ENCODE peak calls at places on chromosomes 7 and 10, in six cellular contexts. S is IMR-90, Z is mesenchymal stem cell, B is neuronal stem cell, Q is H1, E is trophoblast cell. J is an unnamed sample. For H3K27me3, the result is how much of the 10 kb centered on the place peaks cover.

GRCh38 chr10:12910835-12911234 is 90.7 kb downstream of the CCDC3 start:
- DNase-seq in B (no peak), E (no peak), S (no peak), Q (peak), Z (no peak), J (no peak)

GRCh38 chr10:47187592-47187991 is 112.4 kb upstream of the GDF10 start:
- DNase-seq in Z (no peak), S (no peak), E (no peak), B (no peak), Q (no peak), J (no peak)

GRCh38 chr7:10076661-10077300 is 896.9 kb upstream of the PHF14 start:
- DNase-seq in B (no peak), S (no peak), Z (peak), Q (no peak), E (no peak), J (no peak)

GRCh38 chr10:73908853-73909611 is 1.9 kb upstream of the PLAU start:
- DNase-seq in Z (peak), Q (no peak), B (no peak), E (peak), S (peak), J (no peak)

GRCh38 chr10:62694537-62695126 is 109.9 kb upstream of the ADO start:
- DNase-seq in Z (no peak), Q (no peak), S (no peak), E (no peak), B (no peak), J (no peak)

GRCh38 chr10:90413196-90413595 is 444.6 kb downstream of the HTR7 start:
- DNase-seq in E (no peak), Z (no peak), B (no peak), S (peak), Q (no peak), J (no peak)

GRCh38 chr7:106369816-106370215 is 85.0 kb upstream of the NAMPT start:
- DNase-seq in B (no peak), E (no peak), S (no peak), Z (no peak), Q (no peak), J (no peak)

GRCh38 chr10:5291501-5292195 is 73.1 kb upstream of the UCN3 start:
- DNase-seq in Q (no peak), S (peak), E (peak), Z (peak), B (no peak), J (no peak)

GRCh38 chr7:121395494-121395960 is 581 bp downstream of the FAM3C start:
- DNase-seq in S (peak), E (peak), Q (no peak), B (no peak), Z (peak), J (peak)

GRCh38 chr10:80090120-80090519 is 11.7 kb downstream of the TMEM254 start:
- DNase-seq in B (no peak), S (no peak), E (no peak), Z (no peak), Q (no peak), J (no peak)

GRCh38 chr7:93757421-93757820 is 133.1 kb downstream of the TFPI2 start:
- DNase-seq in Z (peak), Q (no peak), S (no peak), E (no peak), B (no peak), J (no peak)

GRCh38 chr7:138889566-138889965 is 91.6 kb upstream of the ATP6V0A4 start:
- DNase-seq in S (peak), Q (no peak), Z (peak), B (no peak), E (no peak), J (no peak)

GRCh38 chr10:118960166-118961090 is 69.1 kb upstream of the NANOS1 start:
- DNase-seq in E (peak), Z (no peak), S (no peak), Q (no peak), B (no peak), J (peak)

GRCh38 chr7:79988642-79989041 is 146.0 kb upstream of the GNAI1 start:
- DNase-seq in E (peak), S (peak), B (no peak), Z (peak), Q (no peak), J (no peak)

GRCh38 chr7:37040330-37040729 is 316.0 kb upstream of the AOAH start:
- DNase-seq in B (no peak), E (no peak), Z (peak), Q (no peak), S (peak), J (no peak)

GRCh38 chr10:60521974-60522405 is 132.3 kb upstream of the ANK3 start:
- DNase-seq in B (no peak), Z (no peak), S (peak), E (peak), Q (no peak), J (peak)

GRCh38 chr10:47383254-47384147 is 592 bp downstream of the ZNF488 start:
- DNase-seq in B (no peak), S (no peak), E (no peak), Q (peak), Z (peak), J (peak)

GRCh38 chr7:94698275-94698674 is 42.3 kb upstream of the SGCE start:
- DNase-seq in Q (no peak), E (peak), S (peak), B (no peak), Z (peak), J (no peak)

GRCh38 chr7:44661233-44661632 is 54.8 kb downstream of the OGDH start:
- DNase-seq in Z (no peak), S (no peak), Q (no peak), E (no peak), B (no peak), J (no peak)

GRCh38 chr10:84212015-84212414 is 13.3 kb downstream of the LRIT2 start:
- DNase-seq in Q (no peak), Z (no peak), B (no peak), E (no peak), S (no peak), J (no peak)

GRCh38 chr7:127189074-127189473 is 63.7 kb downstream of the GRM8 start:
- DNase-seq in S (no peak), Q (no peak), E (no peak), B (no peak), Z (no peak), J (no peak)

GRCh38 chr10:32985341-32985764 is 27.3 kb upstream of the ITGB1 start:
- DNase-seq in Z (no peak), E (peak), Q (no peak), B (no peak), S (no peak), J (no peak)

GRCh38 chr10:32990811-32991210 is 32.8 kb upstream of the ITGB1 start:
- DNase-seq in E (peak), B (no peak), Q (no peak), Z (no peak), S (no peak), J (no peak)

GRCh38 chr10:32985781-32986350 is 27.8 kb upstream of the ITGB1 start:
- DNase-seq in Q (no peak), E (peak), B (no peak), S (peak), Z (peak), J (no peak)

GRCh38 chr10:32987172-32987571 is 29.1 kb upstream of the ITGB1 start:
- DNase-seq in B (no peak), E (no peak), S (no peak), Z (no peak), Q (no peak), J (no peak)

DNA sequence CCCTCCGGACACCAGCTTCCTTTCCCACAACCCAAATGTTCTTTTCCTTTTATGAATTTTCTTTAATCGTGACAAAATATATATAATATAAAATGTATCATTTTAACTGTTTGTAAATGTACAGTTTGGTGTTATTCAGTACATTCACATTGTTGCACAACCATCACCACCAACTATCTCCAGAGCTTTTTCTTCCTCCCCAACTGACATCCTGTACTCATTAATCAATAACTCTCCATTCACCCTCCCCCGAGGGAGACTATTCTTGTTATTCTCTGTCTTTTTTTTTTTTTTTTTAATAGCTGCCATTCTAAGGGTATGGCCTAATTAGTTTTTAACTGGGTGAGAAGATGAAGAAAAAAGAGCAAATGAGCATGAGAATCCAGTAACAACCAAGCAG is 30.6 kb upstream of the ITGB1 start:
- DNase-seq in E (no peak), Q (no peak), B (no peak), S (no peak), Z (no peak), J (no peak)
- H4K91ac ChIP-seq in E (no peak), Q (no peak), B (no peak), S (no peak), Z (no peak), J (no peak)

GRCh38 chr10:53537508-53537907 is 764.9 kb upstream of the MBL2 start:
- DNase-seq in S (no peak), E (no peak), B (no peak), Z (no peak), Q (no peak), J (no peak)

GRCh38 chr10:53534428-53534827 is 761.8 kb upstream of the MBL2 start:
- DNase-seq in Q (no peak), S (no peak), E (no peak), Z (no peak), B (no peak), J (no peak)

DNA sequence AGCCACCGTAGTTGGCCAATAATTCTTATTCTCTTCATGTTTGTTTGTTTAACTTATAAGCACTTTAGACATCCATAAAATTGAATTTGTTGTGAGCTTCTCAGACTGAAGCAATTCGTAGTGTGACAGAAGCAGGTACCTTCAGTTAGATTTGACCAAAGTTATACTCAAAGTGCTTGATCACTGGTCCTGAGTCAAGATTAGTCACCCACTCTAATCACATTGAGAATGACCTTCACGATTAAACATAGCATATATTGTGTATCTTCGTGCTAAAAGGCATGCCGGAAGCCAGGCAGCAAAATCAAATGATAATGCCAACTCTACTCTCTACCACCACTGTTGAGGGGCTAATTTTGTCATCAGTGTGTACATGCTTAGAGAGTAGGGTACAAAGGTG is 763.7 kb upstream of the MBL2 start:
- DNase-seq in B (no peak), E (no peak), Q (no peak), Z (peak), S (peak), J (no peak)
- H3K27me3 ChIP-seq in B (under half), E (under half), Q (under half), Z (under half), S (under half), J (under half)

GRCh38 chr7:115471891-115472290 is 550.0 kb downstream of the MDFIC start:
- DNase-seq in E (no peak), S (peak), Q (no peak), Z (peak), B (no peak), J (no peak)
- H4K91ac ChIP-seq in E (no peak), S (no peak), Q (no peak), Z (no peak), B (no peak), J (no peak)

DNA sequence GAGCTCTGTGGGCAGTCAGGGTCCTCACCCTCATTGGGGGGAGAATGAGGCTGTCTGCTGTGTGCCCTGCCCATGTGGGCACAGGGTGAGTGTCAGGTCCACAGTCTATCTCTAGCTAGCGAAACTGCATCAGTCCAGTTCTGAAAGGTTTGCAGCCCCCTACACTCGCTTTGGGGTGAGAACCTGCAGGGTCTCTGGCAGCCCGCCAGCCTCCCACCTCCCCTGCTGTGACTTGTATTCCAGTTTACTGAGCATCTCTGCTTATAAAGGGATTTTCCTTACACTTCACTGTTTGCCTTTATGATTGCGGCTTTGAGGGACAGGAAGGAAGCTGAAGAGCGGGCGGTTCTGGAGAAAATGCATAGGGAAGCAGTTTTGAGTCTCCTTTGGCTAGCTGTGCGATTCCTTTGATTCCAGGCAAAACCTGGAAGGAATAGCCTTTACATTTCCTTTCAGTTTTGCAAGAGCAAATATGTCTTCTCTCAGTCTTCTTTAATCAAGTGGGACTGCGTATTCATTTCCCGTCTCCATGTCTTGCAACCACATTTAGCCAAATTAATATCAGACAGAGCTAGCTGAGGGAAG is 65.0 kb upstream of the TRIM8 start:
- DNase-seq in Z (no peak), Q (no peak), B (no peak), S (peak), E (no peak), J (no peak)
- H3K27me3 ChIP-seq in Z (under half), Q (under half), B (under half), S (under half), E (under half), J (under half)

GRCh38 chr7:21730399-21730798 is 187.6 kb downstream of the DNAH11 start:
- DNase-seq in Z (no peak), E (no peak), Q (no peak), S (no peak), B (no peak), J (no peak)

GRCh38 chr7:21731977-21732376 is 189.1 kb downstream of the DNAH11 start:
- DNase-seq in S (no peak), Z (no peak), E (no peak), B (no peak), Q (no peak), J (no peak)

GRCh38 chr7:21733837-21734236 is 191.0 kb downstream of the DNAH11 start:
- DNase-seq in B (no peak), E (no peak), Q (no peak), Z (no peak), S (no peak), J (no peak)
- H4K91ac ChIP-seq in B (no peak), E (no peak), Q (no peak), Z (no peak), S (no peak), J (no peak)

GRCh38 chr7:107661865-107662379 is 1.3 kb downstream of the SLC26A4 start:
- DNase-seq in S (no peak), B (peak), Z (no peak), Q (no peak), E (no peak), J (no peak)

GRCh38 chr7:107660381-107661080 is at the start of gene SLC26A4:
- DNase-seq in S (no peak), Z (no peak), Q (peak), E (peak), B (peak), J (no peak)

GRCh38 chr7:107659666-107660065 is 962 bp upstream of the SLC26A4 start:
- DNase-seq in E (peak), S (peak), Q (no peak), B (no peak), Z (peak), J (no peak)

GRCh38 chr7:107661081-107661864 is 645 bp downstream of the SLC26A4 start:
- DNase-seq in Q (peak), B (peak), E (peak), S (peak), Z (peak), J (peak)

DNA sequence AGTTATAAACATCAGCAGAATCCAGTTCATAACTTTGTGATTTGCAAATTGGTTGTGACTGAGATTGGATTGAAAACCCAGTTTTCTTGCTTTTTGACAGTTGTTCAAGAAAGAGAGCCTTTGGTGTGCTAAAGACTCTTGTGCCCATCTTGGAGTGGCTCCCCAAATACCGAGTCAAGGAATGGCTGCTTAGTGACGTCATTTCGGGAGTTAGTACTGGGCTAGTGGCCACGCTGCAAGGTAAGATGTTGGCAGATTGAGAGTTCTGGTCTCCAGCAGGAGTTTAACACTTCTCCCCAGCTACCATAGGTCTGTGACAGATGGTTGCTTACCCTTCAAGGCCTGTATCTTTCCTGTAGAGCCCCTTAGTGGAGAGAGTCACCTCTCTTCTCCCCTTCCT is 2.6 kb downstream of the SLC26A4 start:
- DNase-seq in Z (no peak), S (no peak), B (no peak), E (no peak), Q (no peak), J (no peak)
- H3K27me3 ChIP-seq in Z (under half), S (under half), B (half or more), E (under half), Q (under half), J (under half)

J was measured in H9.